ENCODE peak calls at places on chromosomes 3 and 15, in seven cellular contexts. A, C, N, M, P, W and Y are unnamed samples.

GRCh38 chr3:143535994-143536784 is 312.1 kb downstream of the SLC9A9 start:
- DNase-seq in P (no peak), W (no peak), C (no peak), A (no peak), N (no peak), M (peak), Y (no peak)

GRCh38 chr3:128850544-128850943 is 28.9 kb upstream of the ACAD9 start:
- DNase-seq in C (no peak), P (no peak), N (no peak), A (no peak), M (no peak), W (no peak), Y (no peak)

GRCh38 chr3:13391308-13391707 is 28.8 kb downstream of the NUP210 start:
- DNase-seq in A (no peak), N (no peak), P (no peak), C (no peak), M (no peak), W (no peak), Y (no peak)

GRCh38 chr3:95200384-95200783 is 1137.5 kb downstream of the NSUN3 start:
- DNase-seq in C (no peak), M (no peak), W (no peak), A (no peak), N (no peak), P (no peak), Y (no peak)

GRCh38 chr15:92878593-92879053 is 21.5 kb upstream of the CHD2 start:
- DNase-seq in M (no peak), W (no peak), N (no peak), A (no peak), C (no peak), P (no peak), Y (no peak)

GRCh38 chr15:94231728-94232086 is 346 bp downstream of the MCTP2 start:
- DNase-seq in P (no peak), N (peak), W (no peak), A (no peak), M (no peak), C (no peak), Y (no peak)

GRCh38 chr15:99566157-99566900 is 545 bp downstream of the MEF2A start:
- DNase-seq in A (no peak), N (peak), C (no peak), P (peak), W (peak), M (no peak), Y (no peak)

GRCh38 chr3:128879991-128880390 is 571 bp downstream of the ACAD9 start:
- DNase-seq in W (no peak), P (peak), C (no peak), A (no peak), M (no peak), N (no peak), Y (no peak)

GRCh38 chr3:59128685-59129084 is 78.9 kb upstream of the CFAP20DC start:
- DNase-seq in A (no peak), P (no peak), W (no peak), C (no peak), N (no peak), M (no peak), Y (no peak)

GRCh38 chr3:60708191-60708975 is 542.9 kb downstream of the FHIT start:
- DNase-seq in N (no peak), A (peak), W (no peak), C (no peak), M (peak), P (no peak), Y (peak)

GRCh38 chr3:188071636-188072035 is 82.3 kb upstream of the LPP start:
- DNase-seq in W (no peak), A (no peak), M (no peak), P (no peak), N (no peak), C (no peak), Y (no peak)

GRCh38 chr3:40623567-40623966 is 98.8 kb downstream of the ZNF621 start:
- DNase-seq in N (peak), W (no peak), C (no peak), P (peak), A (no peak), M (peak), Y (no peak)

GRCh38 chr3:131705558-131706051 is 202.8 kb upstream of the MRPL3 start:
- DNase-seq in A (no peak), P (no peak), C (no peak), W (no peak), N (no peak), M (peak), Y (peak)

GRCh38 chr3:163132111-163132510 is 1635.5 kb downstream of the OTOL1 start:
- DNase-seq in M (no peak), N (no peak), C (no peak), A (no peak), P (no peak), W (no peak), Y (no peak)

GRCh38 chr3:56884387-56884786 is 82.6 kb upstream of the ARHGEF3 start:
- DNase-seq in M (no peak), P (no peak), W (no peak), C (no peak), A (peak), N (no peak), Y (peak)

GRCh38 chr3:24220859-24221657 is 273.6 kb downstream of the THRB start:
- DNase-seq in W (no peak), A (peak), N (no peak), P (no peak), C (peak), M (peak), Y (peak)

GRCh38 chr15:33699691-33700447 is 268.4 kb upstream of the CHRM5 start:
- DNase-seq in P (no peak), C (no peak), A (no peak), W (no peak), M (peak), N (no peak), Y (peak)

GRCh38 chr3:64340636-64341240 is 115.5 kb upstream of the PRICKLE2 start:
- DNase-seq in W (no peak), N (no peak), A (no peak), M (peak), C (no peak), P (no peak), Y (peak)

GRCh38 chr15:87707581-87708130 is 548.9 kb downstream of the NTRK3 start:
- DNase-seq in C (no peak), P (no peak), A (no peak), M (no peak), N (no peak), W (no peak), Y (no peak)

GRCh38 chr3:130645261-130645660 is 101.4 kb downstream of the PIK3R4 start:
- DNase-seq in A (no peak), P (no peak), C (no peak), N (no peak), M (no peak), W (no peak), Y (no peak)

GRCh38 chr3:104846270-104846669 is 520.4 kb upstream of the ALCAM start:
- DNase-seq in N (no peak), W (no peak), P (no peak), A (no peak), M (peak), C (no peak), Y (peak)

GRCh38 chr3:141237701-141238521 is 6.3 kb downstream of the PXYLP1 start:
- DNase-seq in P (no peak), N (no peak), A (no peak), W (no peak), M (no peak), C (no peak), Y (no peak)

GRCh38 chr15:80424381-80424780 is 20.2 kb downstream of the ARNT2 start:
- DNase-seq in N (no peak), M (no peak), A (no peak), W (no peak), C (no peak), P (peak), Y (no peak)

GRCh38 chr15:55288006-55288717 is 1.5 kb downstream of the RAB27A start:
- DNase-seq in P (no peak), C (no peak), W (no peak), M (no peak), N (no peak), A (no peak), Y (no peak)

GRCh38 chr15:29596266-29596665 is 226.0 kb downstream of the TJP1 start:
- DNase-seq in W (no peak), C (no peak), M (peak), N (no peak), P (no peak), A (no peak), Y (peak)

GRCh38 chr15:66780172-66780972 is 78.3 kb downstream of the SMAD6 start:
- DNase-seq in M (peak), C (no peak), W (peak), A (peak), N (no peak), P (no peak), Y (peak)

GRCh38 chr15:77420610-77421369 is at the start of gene HMG20A:
- DNase-seq in N (peak), C (no peak), M (peak), W (peak), P (peak), A (peak), Y (peak)

GRCh38 chr15:36004891-36005508 is 459.0 kb upstream of the DPH6 start:
- DNase-seq in W (no peak), P (no peak), N (no peak), C (no peak), A (no peak), M (no peak), Y (no peak)

GRCh38 chr15:48856947-48857346 is 21.0 kb upstream of the EID1 start:
- DNase-seq in A (no peak), M (peak), N (no peak), W (no peak), P (no peak), C (no peak), Y (peak)

GRCh38 chr3:151328298-151329036 is 882 bp downstream of the P2RY13 start:
- DNase-seq in W (no peak), M (peak), N (peak), A (no peak), P (no peak), C (no peak), Y (no peak)

GRCh38 chr3:88385090-88385489 is 235.3 kb downstream of the C3orf38 start:
- DNase-seq in C (no peak), A (no peak), M (no peak), P (no peak), N (no peak), W (no peak), Y (no peak)

GRCh38 chr15:90716317-90716975 is 700 bp upstream of the BLM start:
- DNase-seq in A (no peak), M (peak), P (no peak), W (no peak), N (no peak), C (no peak), Y (peak)

GRCh38 chr15:78319588-78319987 is 20.2 kb upstream of the SKIC8 start:
- DNase-seq in M (no peak), A (no peak), P (peak), N (no peak), C (no peak), W (peak), Y (no peak)

GRCh38 chr3:23874359-23875120 is 42.2 kb downstream of the NKIRAS1 start:
- DNase-seq in C (no peak), N (no peak), P (no peak), A (no peak), W (no peak), M (peak), Y (peak)

GRCh38 chr3:4995500-4996053 is 16.3 kb downstream of the BHLHE40 start:
- DNase-seq in P (no peak), M (peak), C (no peak), N (no peak), A (no peak), W (no peak), Y (peak)

GRCh38 chr3:42081814-42082473 is 9.2 kb upstream of the TRAK1 start:
- DNase-seq in A (no peak), C (no peak), N (no peak), P (peak), M (no peak), W (no peak), Y (no peak)

GRCh38 chr15:82788496-82788895 is 17.4 kb downstream of the FSD2 start:
- DNase-seq in C (no peak), W (no peak), A (no peak), P (no peak), N (no peak), M (no peak), Y (no peak)

GRCh38 chr15:93274276-93274675 is 185.3 kb upstream of the RGMA start:
- DNase-seq in M (no peak), P (no peak), A (no peak), C (no peak), N (no peak), W (no peak), Y (no peak)

GRCh38 chr3:16063603-16064002 is 110.9 kb upstream of the GALNT15 start:
- DNase-seq in W (no peak), M (no peak), C (no peak), A (no peak), P (no peak), N (no peak), Y (no peak)

GRCh38 chr3:43996379-43997301 is 245.0 kb upstream of the TOPAZ1 start:
- DNase-seq in M (peak), C (no peak), P (peak), A (no peak), N (no peak), W (no peak), Y (peak)
- TF ChIP-seq CTCF in M (peak), C (no peak), P (no peak), A (peak), N (no peak), W (peak), Y (peak)

GRCh38 chr3:171788546-171789351 is 21.5 kb downstream of the PLD1 start:
- DNase-seq in P (no peak), W (no peak), M (peak), A (peak), N (no peak), C (no peak), Y (peak)
- TF ChIP-seq CTCF in P (no peak), W (no peak), M (peak), A (no peak), N (no peak), C (no peak), Y (peak)

GRCh38 chr3:37688756-37689155 is 172.9 kb upstream of the CTDSPL start:
- DNase-seq in N (no peak), P (no peak), C (no peak), A (no peak), W (no peak), M (no peak), Y (no peak)

GRCh38 chr3:37689645-37690356 is 171.9 kb upstream of the CTDSPL start:
- DNase-seq in P (no peak), W (no peak), M (no peak), N (no peak), A (no peak), C (no peak), Y (no peak)

GRCh38 chr3:37687966-37688365 is 173.7 kb upstream of the CTDSPL start:
- DNase-seq in P (no peak), W (no peak), N (no peak), C (no peak), M (no peak), A (no peak), Y (no peak)

GRCh38 chr3:37683321-37683720 is 178.4 kb upstream of the CTDSPL start:
- DNase-seq in W (no peak), C (no peak), M (no peak), N (no peak), P (no peak), A (no peak), Y (no peak)

DNA sequence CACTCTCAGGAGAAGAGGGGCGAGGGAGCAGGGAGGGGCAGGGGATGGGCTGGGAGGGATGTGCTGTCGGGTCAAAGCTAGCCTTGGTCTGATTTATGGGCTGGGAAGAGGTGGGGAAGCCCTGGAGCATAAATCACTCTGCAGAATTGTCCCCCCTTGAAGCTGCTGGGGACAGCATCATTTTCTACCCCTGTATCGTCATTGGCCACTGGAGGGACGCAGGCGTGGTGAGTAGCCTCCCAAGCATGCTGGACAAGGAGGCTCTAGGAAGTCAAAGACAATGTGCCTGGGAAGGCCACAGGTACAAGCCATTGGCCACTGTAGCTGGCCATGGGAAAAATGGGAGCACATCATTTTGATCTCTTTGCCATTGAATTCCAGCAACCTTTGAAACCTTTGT is 175.5 kb upstream of the CTDSPL start:
- DNase-seq in M (no peak), P (no peak), W (no peak), N (no peak), A (no peak), C (no peak), Y (no peak)
- TF ChIP-seq CTCF in M (no peak), P (no peak), W (no peak), N (no peak), A (no peak), C (no peak), Y (no peak)

GRCh38 chr3:193560091-193560490 is 5.4 kb upstream of the ATP13A4 start:
- DNase-seq in C (no peak), W (no peak), N (no peak), A (no peak), P (no peak), M (no peak), Y (no peak)

GRCh38 chr3:193560870-193561269 is 6.2 kb upstream of the ATP13A4 start:
- DNase-seq in N (no peak), M (no peak), A (no peak), P (no peak), W (no peak), C (no peak), Y (no peak)

GRCh38 chr3:193563429-193563828 is 8.7 kb upstream of the ATP13A4 start:
- DNase-seq in N (no peak), C (no peak), A (no peak), M (peak), W (no peak), P (no peak), Y (no peak)

GRCh38 chr3:193559100-193559499 is 4.4 kb upstream of the ATP13A4 start:
- DNase-seq in N (no peak), W (no peak), M (no peak), A (no peak), C (no peak), P (no peak), Y (no peak)

DNA sequence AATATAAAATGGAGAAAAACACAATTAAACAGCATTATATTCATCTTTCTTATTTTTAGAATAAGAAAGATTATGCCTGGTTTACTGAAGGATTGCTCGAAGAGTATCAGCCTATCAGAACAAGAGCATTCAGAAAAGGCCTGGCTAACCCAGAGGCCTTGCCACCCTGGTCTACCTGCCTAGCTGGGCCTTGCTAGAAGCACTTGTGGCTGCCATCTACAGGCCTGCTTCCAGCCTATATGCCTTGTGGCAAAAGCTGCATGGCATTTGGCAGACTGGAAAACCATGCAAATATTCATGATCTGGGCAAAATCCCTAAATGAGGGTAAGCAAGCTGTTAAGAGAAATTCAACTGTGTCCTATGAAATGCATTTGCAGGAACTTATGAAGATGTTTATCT is 9.3 kb upstream of the ATP13A4 start:
- DNase-seq in P (no peak), C (no peak), N (no peak), M (peak), A (no peak), W (no peak), Y (no peak)
- TF ChIP-seq CTCF in P (no peak), C (no peak), N (no peak), M (peak), A (peak), W (peak), Y (peak)